ENCODE peak calls at places on chromosomes 13 and 19, in four cellular contexts. O is GM12878, I is K562, F is HL-60. W is an unnamed sample.

GRCh38 chr13:112796190-112796915 is 106.5 kb downstream of the ATP11A start:
- DNase-seq in F (no peak), I (no peak), O (no peak), W (no peak)

GRCh38 chr19:47848871-47849473 is 10.1 kb upstream of the TPRX2 start:
- DNase-seq in F (no peak), O (no peak), I (peak), W (no peak)

GRCh38 chr19:11377237-11377636 is 2.8 kb downstream of the SWSAP1 start:
- DNase-seq in O (no peak), F (peak), I (peak), W (no peak)

GRCh38 chr13:24161010-24161775 is 673 bp downstream of the SPATA13 start:
- DNase-seq in I (peak), F (peak), O (no peak), W (peak)

GRCh38 chr19:10086032-10086903 is at the start of gene SHFL:
- DNase-seq in O (no peak), F (peak), I (peak), W (peak)

GRCh38 chr13:112893570-112894422 is 75.2 kb upstream of the MCF2L start:
- DNase-seq in F (peak), I (peak), O (no peak), W (peak)

GRCh38 chr13:76886292-76887061 is at the start of gene KCTD12:
- DNase-seq in I (peak), O (no peak), F (no peak), W (peak)

GRCh38 chr13:114050536-114051450 is 76.9 kb upstream of the C13orf46 start:
- DNase-seq in I (no peak), F (no peak), O (no peak), W (no peak)

GRCh38 chr19:42052241-42052863 is 17.7 kb downstream of the GRIK5 start:
- DNase-seq in F (no peak), I (no peak), O (no peak), W (no peak)

GRCh38 chr13:99749627-99750026 is 221.9 kb downstream of the ZIC5 start:
- DNase-seq in F (no peak), O (no peak), I (no peak), W (no peak)
- TF ChIP-seq SPI1 in F (no peak), O (no peak), I (no peak), W (no peak)

DNA sequence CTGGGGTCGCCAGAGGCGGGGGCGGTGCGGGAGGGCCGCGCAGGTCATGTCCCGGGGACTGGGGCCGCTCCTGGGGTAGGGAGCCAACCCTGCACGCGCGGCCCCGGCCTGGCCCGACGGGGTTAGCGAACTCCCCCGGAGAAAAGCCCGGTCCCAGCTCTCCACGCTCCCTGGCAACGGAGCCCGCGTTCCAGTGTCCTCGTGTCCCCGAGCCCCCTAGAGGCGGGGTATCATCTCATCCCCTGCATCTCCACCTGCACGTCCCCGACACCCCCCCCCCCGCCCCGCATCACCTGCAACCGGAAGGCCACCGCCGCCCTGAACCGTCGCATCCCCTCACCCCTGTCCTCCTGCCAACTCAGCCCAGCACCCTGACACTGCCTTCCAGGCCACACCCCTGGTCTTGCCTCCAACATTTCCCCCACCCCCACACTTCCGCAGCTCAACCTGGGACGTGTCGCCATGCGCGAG is 2.7 kb downstream of the WDR88 start:
- DNase-seq in I (no peak), F (no peak), O (no peak), W (peak)
- TF ChIP-seq SPI1 in I (no peak), F (no peak), O (no peak), W (no peak)

DNA sequence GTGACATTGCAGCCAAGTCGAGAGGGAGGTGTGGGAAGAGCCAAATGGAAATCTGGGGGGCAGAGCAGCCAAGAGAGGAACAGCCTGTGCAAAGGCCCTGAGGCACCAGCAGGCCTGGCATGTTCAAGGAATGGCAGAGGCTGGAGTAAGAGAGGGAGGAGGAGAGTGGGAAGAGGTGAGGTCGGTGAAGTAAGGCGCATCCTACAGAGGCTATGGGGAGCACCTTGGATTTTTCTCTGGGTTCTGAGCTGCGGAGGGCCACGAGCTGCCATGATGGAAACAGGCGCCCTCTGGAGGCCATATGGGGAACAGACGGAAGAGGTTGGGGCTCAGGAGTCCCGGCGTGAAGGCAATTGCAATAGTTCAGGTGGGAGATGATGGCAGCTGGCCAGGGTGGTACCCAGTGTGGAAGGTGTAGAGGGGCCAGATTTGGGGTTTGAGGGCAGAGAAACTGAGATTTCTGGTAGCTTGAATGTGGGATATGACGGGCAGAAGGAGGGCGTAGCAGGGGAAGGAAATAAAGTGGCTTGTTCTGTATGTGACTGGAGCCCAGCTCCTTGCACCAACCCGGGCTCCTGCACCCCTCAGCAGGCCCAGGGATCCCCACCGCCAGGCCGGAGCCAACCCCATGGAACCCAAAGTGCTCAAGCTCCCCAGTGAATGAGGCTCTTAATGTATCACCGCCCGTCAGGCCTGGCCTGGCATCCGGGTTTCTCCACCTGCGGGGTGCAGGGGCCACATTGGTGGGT is 20.5 kb upstream of the STRN4 start:
- DNase-seq in O (no peak), I (peak), F (no peak), W (no peak)
- TF ChIP-seq SPI1 in O (peak), I (no peak), F (no peak), W (no peak)

GRCh38 chr13:41071775-41072174 is 10.5 kb downstream of the WBP4 start:
- DNase-seq in F (no peak), I (no peak), O (no peak), W (no peak)
- TF ChIP-seq SPI1 in F (no peak), I (no peak), O (no peak), W (no peak)

DNA sequence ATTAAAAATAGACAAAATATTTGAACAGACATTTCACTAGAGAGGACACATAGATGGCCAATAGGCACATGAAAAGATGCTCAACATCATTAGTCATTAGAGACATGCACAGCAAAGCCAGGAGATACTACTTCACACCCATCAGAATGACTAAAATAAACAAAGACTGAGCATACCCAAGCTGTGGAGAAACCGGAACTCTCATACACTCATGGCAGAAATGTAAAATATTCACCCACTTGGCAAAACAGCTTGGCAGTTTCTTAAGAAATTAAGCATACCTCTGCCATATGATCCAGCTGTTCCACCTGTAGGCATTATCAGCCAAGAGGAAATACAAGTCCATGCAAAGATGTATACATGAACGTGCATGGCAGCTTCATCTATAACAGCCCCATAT is 213.4 kb downstream of the TSHZ3 start:
- DNase-seq in I (no peak), O (no peak), F (no peak), W (no peak)
- TF ChIP-seq SPI1 in I (no peak), O (no peak), F (no peak), W (no peak)